ENCODE peak calls at places on chromosome 4, in four cellular contexts. One of them, this sample, is unnamed.

GRCh38 chr4:152348670-152349069 is 187.2 kb downstream of the FBXW7 start:
- DNase-seq in foreskin fibroblast: no peak
- DNase-seq in iPS-NIHi11: no peak
- DNase-seq in mesenchymal stem cell: peak
- DNase-seq in this sample: no peak

GRCh38 chr4:86977621-86978184 is 42.9 kb downstream of the AFF1 start:
- DNase-seq in foreskin fibroblast: peak
- DNase-seq in iPS-NIHi11: no peak
- DNase-seq in mesenchymal stem cell: peak
- DNase-seq in this sample: no peak

GRCh38 chr4:48403779-48404178 is 62.5 kb downstream of the SLAIN2 start:
- DNase-seq in foreskin fibroblast: no peak
- DNase-seq in mesenchymal stem cell: no peak
- DNase-seq in iPS-NIHi11: no peak
- DNase-seq in this sample: no peak

GRCh38 chr4:182250446-182250845 is 7.2 kb downstream of the TENM3 start:
- DNase-seq in mesenchymal stem cell: no peak
- DNase-seq in iPS-NIHi11: no peak
- DNase-seq in foreskin fibroblast: no peak
- DNase-seq in this sample: no peak

GRCh38 chr4:2085496-2085901 is 26.4 kb downstream of the NAT8L start:
- DNase-seq in iPS-NIHi11: no peak
- DNase-seq in foreskin fibroblast: no peak
- DNase-seq in mesenchymal stem cell: no peak
- DNase-seq in this sample: no peak

GRCh38 chr4:47741200-47741599 is 96.7 kb downstream of the CORIN start:
- DNase-seq in mesenchymal stem cell: peak
- DNase-seq in foreskin fibroblast: peak
- DNase-seq in iPS-NIHi11: no peak
- DNase-seq in this sample: no peak

GRCh38 chr4:128376303-128376702 is 88.7 kb upstream of the PGRMC2 start:
- DNase-seq in mesenchymal stem cell: no peak
- DNase-seq in foreskin fibroblast: no peak
- DNase-seq in iPS-NIHi11: no peak
- DNase-seq in this sample: no peak

GRCh38 chr4:20318011-20318898 is 66.5 kb downstream of the SLIT2 start:
- DNase-seq in mesenchymal stem cell: peak
- DNase-seq in iPS-NIHi11: no peak
- DNase-seq in foreskin fibroblast: no peak
- DNase-seq in this sample: no peak

GRCh38 chr4:119897260-119897659 is 169.4 kb downstream of the MAD2L1 start:
- DNase-seq in iPS-NIHi11: no peak
- DNase-seq in foreskin fibroblast: no peak
- DNase-seq in mesenchymal stem cell: no peak
- DNase-seq in this sample: no peak

GRCh38 chr4:2412534-2412884 is 5.9 kb downstream of the ZFYVE28 start:
- DNase-seq in foreskin fibroblast: no peak
- DNase-seq in iPS-NIHi11: no peak
- DNase-seq in mesenchymal stem cell: no peak
- DNase-seq in this sample: no peak

GRCh38 chr4:123415977-123416376 is 19.4 kb downstream of the SPRY1 start:
- DNase-seq in foreskin fibroblast: peak
- DNase-seq in iPS-NIHi11: no peak
- DNase-seq in mesenchymal stem cell: peak
- DNase-seq in this sample: no peak

GRCh38 chr4:1524761-1525160 is 118.5 kb upstream of the NKX1-1 start:
- DNase-seq in foreskin fibroblast: no peak
- DNase-seq in iPS-NIHi11: no peak
- DNase-seq in mesenchymal stem cell: no peak
- DNase-seq in this sample: no peak

GRCh38 chr4:174406416-174406815 is 115.9 kb downstream of the HPGD start:
- DNase-seq in foreskin fibroblast: no peak
- DNase-seq in mesenchymal stem cell: no peak
- DNase-seq in iPS-NIHi11: no peak
- DNase-seq in this sample: no peak

GRCh38 chr4:55169352-55169959 is 44.1 kb upstream of the KDR start:
- DNase-seq in mesenchymal stem cell: peak
- DNase-seq in iPS-NIHi11: no peak
- DNase-seq in foreskin fibroblast: no peak
- DNase-seq in this sample: peak

GRCh38 chr4:108010167-108010566 is 20.5 kb downstream of the HADH start:
- DNase-seq in mesenchymal stem cell: peak
- DNase-seq in iPS-NIHi11: no peak
- DNase-seq in foreskin fibroblast: peak
- DNase-seq in this sample: no peak

GRCh38 chr4:107564326-107564725 is 155.7 kb downstream of the PAPSS1 start:
- DNase-seq in iPS-NIHi11: peak
- DNase-seq in foreskin fibroblast: no peak
- DNase-seq in mesenchymal stem cell: peak
- DNase-seq in this sample: no peak

GRCh38 chr4:8297691-8298485 is 28.3 kb downstream of the HTRA3 start:
- DNase-seq in mesenchymal stem cell: no peak
- DNase-seq in iPS-NIHi11: no peak
- DNase-seq in foreskin fibroblast: no peak
- DNase-seq in this sample: peak

GRCh38 chr4:3255611-3256186 is 6.7 kb downstream of the MSANTD1 start:
- DNase-seq in mesenchymal stem cell: no peak
- DNase-seq in foreskin fibroblast: no peak
- DNase-seq in iPS-NIHi11: no peak
- DNase-seq in this sample: peak

GRCh38 chr4:11021348-11021747 is 336.8 kb upstream of the CLNK start:
- DNase-seq in foreskin fibroblast: no peak
- DNase-seq in mesenchymal stem cell: no peak
- DNase-seq in iPS-NIHi11: no peak
- DNase-seq in this sample: no peak

GRCh38 chr4:536351-536972 is 37.5 kb downstream of the PIGG start:
- DNase-seq in iPS-NIHi11: no peak
- DNase-seq in mesenchymal stem cell: no peak
- DNase-seq in foreskin fibroblast: no peak
- DNase-seq in this sample: no peak

GRCh38 chr4:123853651-123854050 is 457.1 kb downstream of the SPRY1 start:
- DNase-seq in mesenchymal stem cell: no peak
- DNase-seq in foreskin fibroblast: no peak
- DNase-seq in iPS-NIHi11: no peak
- DNase-seq in this sample: no peak

GRCh38 chr4:84583871-84584373 is 995 bp downstream of the CDS1 start:
- DNase-seq in mesenchymal stem cell: peak
- DNase-seq in foreskin fibroblast: no peak
- DNase-seq in iPS-NIHi11: no peak
- DNase-seq in this sample: no peak

GRCh38 chr4:17058506-17058905 is 160.1 kb upstream of the LDB2 start:
- DNase-seq in iPS-NIHi11: no peak
- DNase-seq in foreskin fibroblast: peak
- DNase-seq in mesenchymal stem cell: no peak
- DNase-seq in this sample: no peak

GRCh38 chr4:87108142-87108546 is 112.3 kb downstream of the KLHL8 start:
- DNase-seq in iPS-NIHi11: no peak
- DNase-seq in foreskin fibroblast: peak
- DNase-seq in mesenchymal stem cell: peak
- DNase-seq in this sample: no peak

GRCh38 chr4:147192679-147193078 is 247.0 kb upstream of the TTC29 start:
- DNase-seq in foreskin fibroblast: no peak
- DNase-seq in iPS-NIHi11: no peak
- DNase-seq in mesenchymal stem cell: no peak
- DNase-seq in this sample: no peak

GRCh38 chr4:158295053-158295452 is 84.8 kb downstream of the TMEM144 start:
- DNase-seq in iPS-NIHi11: no peak
- DNase-seq in mesenchymal stem cell: no peak
- DNase-seq in foreskin fibroblast: peak
- DNase-seq in this sample: no peak

GRCh38 chr4:148166132-148166531 is 276.1 kb downstream of the NR3C2 start:
- DNase-seq in mesenchymal stem cell: no peak
- DNase-seq in iPS-NIHi11: no peak
- DNase-seq in foreskin fibroblast: no peak
- DNase-seq in this sample: no peak

GRCh38 chr4:119835511-119835910 is 206.9 kb upstream of the PDE5A start:
- DNase-seq in mesenchymal stem cell: peak
- DNase-seq in foreskin fibroblast: no peak
- DNase-seq in iPS-NIHi11: no peak
- DNase-seq in this sample: no peak

GRCh38 chr4:1571986-1572385 is 112.1 kb downstream of the FAM53A start:
- DNase-seq in iPS-NIHi11: no peak
- DNase-seq in foreskin fibroblast: no peak
- DNase-seq in mesenchymal stem cell: no peak
- DNase-seq in this sample: no peak

GRCh38 chr4:68180858-68181531 is 51.3 kb upstream of the TMPRSS11F start:
- DNase-seq in iPS-NIHi11: no peak
- DNase-seq in mesenchymal stem cell: peak
- DNase-seq in foreskin fibroblast: no peak
- DNase-seq in this sample: no peak

GRCh38 chr4:149793459-149793858 is 22.2 kb downstream of the IQCM start:
- DNase-seq in foreskin fibroblast: no peak
- DNase-seq in iPS-NIHi11: no peak
- DNase-seq in mesenchymal stem cell: no peak
- DNase-seq in this sample: no peak

GRCh38 chr4:156537275-156537674 is 434.3 kb downstream of the PDGFC start:
- DNase-seq in iPS-NIHi11: no peak
- DNase-seq in foreskin fibroblast: no peak
- DNase-seq in mesenchymal stem cell: no peak
- DNase-seq in this sample: no peak

GRCh38 chr4:22410645-22411247 is 105.1 kb downstream of the ADGRA3 start:
- DNase-seq in foreskin fibroblast: no peak
- DNase-seq in iPS-NIHi11: no peak
- DNase-seq in mesenchymal stem cell: peak
- DNase-seq in this sample: no peak

GRCh38 chr4:184647391-184648101 is 1.7 kb downstream of the CASP3 start:
- DNase-seq in mesenchymal stem cell: peak
- DNase-seq in iPS-NIHi11: no peak
- DNase-seq in foreskin fibroblast: no peak
- DNase-seq in this sample: no peak

GRCh38 chr4:158282252-158282651 is 72.0 kb downstream of the TMEM144 start:
- DNase-seq in foreskin fibroblast: peak
- DNase-seq in iPS-NIHi11: no peak
- DNase-seq in mesenchymal stem cell: peak
- DNase-seq in this sample: no peak

GRCh38 chr4:156784970-156785369 is 186.6 kb downstream of the PDGFC start:
- DNase-seq in iPS-NIHi11: no peak
- DNase-seq in mesenchymal stem cell: no peak
- DNase-seq in foreskin fibroblast: no peak
- DNase-seq in this sample: no peak

GRCh38 chr4:105399535-105400161 is 74.2 kb downstream of the PPA2 start:
- DNase-seq in mesenchymal stem cell: peak
- DNase-seq in iPS-NIHi11: no peak
- DNase-seq in foreskin fibroblast: peak
- DNase-seq in this sample: no peak

GRCh38 chr4:54277691-54278090 is 48.6 kb downstream of the PDGFRA start:
- DNase-seq in iPS-NIHi11: no peak
- DNase-seq in foreskin fibroblast: peak
- DNase-seq in mesenchymal stem cell: peak
- DNase-seq in this sample: no peak

GRCh38 chr4:88659061-88659889 is 38.4 kb downstream of the NAP1L5 start:
- DNase-seq in foreskin fibroblast: peak
- DNase-seq in iPS-NIHi11: peak
- DNase-seq in mesenchymal stem cell: peak
- DNase-seq in this sample: peak